ENCODE peak calls at places on chromosomes 5 and 9, in eight cellular contexts. L is adrenal gland; X is heart right ventricle; Z is effector memory CD4-positive, alpha-beta T cell; G is aorta; O is lung; T is cardiac muscle cell; D is fibroblast of lung. A is an unnamed sample. For H3K9me3, the result is how much of the 10 kb centered on the place peaks cover.

GRCh38 chr9:93576296-93577044 is at the start of gene PHF2:
- DNase-seq in O (no peak), D (no peak), L (no peak), Z (peak), G (no peak), X (no peak), T (peak), A (peak)

GRCh38 chr9:36939655-36940578 is 94.2 kb downstream of the PAX5 start:
- DNase-seq in O (no peak), G (no peak), X (no peak), D (no peak), T (no peak), L (no peak), Z (no peak), A (peak)

GRCh38 chr5:111454198-111454606 is 58.1 kb downstream of the STARD4 start:
- DNase-seq in Z (no peak), T (no peak), O (no peak), X (no peak), L (no peak), D (peak), G (no peak), A (no peak)

GRCh38 chr9:111661802-111662491 is 542 bp downstream of the GNG10 start:
- DNase-seq in G (peak), D (peak), O (peak), T (peak), X (peak), Z (peak), L (peak), A (peak)

GRCh38 chr9:92774274-92774673 is 9.6 kb upstream of the BICD2 start:
- DNase-seq in D (peak), Z (no peak), T (no peak), X (no peak), G (no peak), O (no peak), L (no peak), A (no peak)

GRCh38 chr5:98928802-98929122 is at the start of gene CHD1:
- DNase-seq in X (peak), T (peak), G (peak), D (peak), L (peak), O (peak), Z (peak), A (peak)

GRCh38 chr9:87676976-87677775 is 48.7 kb upstream of the CTSL start:
- DNase-seq in O (peak), L (peak), Z (no peak), D (peak), G (peak), T (no peak), X (peak), A (no peak)

GRCh38 chr5:171336486-171337206 is 27.6 kb downstream of the TLX3 start:
- DNase-seq in Z (no peak), T (peak), L (peak), D (peak), O (no peak), G (no peak), X (peak), A (peak)

GRCh38 chr9:86713456-86713855 is 233.8 kb downstream of the GAS1 start:
- DNase-seq in O (no peak), T (no peak), G (no peak), D (peak), X (no peak), Z (no peak), L (no peak), A (no peak)

GRCh38 chr9:15404171-15404570 is 18.5 kb upstream of the SNAPC3 start:
- DNase-seq in G (peak), O (no peak), Z (no peak), D (no peak), L (no peak), X (no peak), T (no peak), A (no peak)

GRCh38 chr9:18379073-18379811 is 94.7 kb upstream of the ADAMTSL1 start:
- DNase-seq in O (no peak), L (no peak), T (no peak), X (no peak), Z (no peak), D (peak), G (no peak), A (no peak)

GRCh38 chr9:81801190-81801589 is 111.8 kb upstream of the TLE1 start:
- DNase-seq in T (no peak), G (no peak), X (no peak), L (peak), O (no peak), D (peak), Z (no peak), A (no peak)

GRCh38 chr5:126354012-126354856 is 69.0 kb upstream of the GRAMD2B start:
- DNase-seq in Z (no peak), L (no peak), D (peak), T (peak), O (no peak), X (no peak), G (no peak), A (no peak)

GRCh38 chr5:34756781-34757624 is 82.0 kb upstream of the TTC23L start:
- DNase-seq in T (no peak), G (no peak), Z (no peak), D (peak), X (no peak), L (peak), O (no peak), A (no peak)

GRCh38 chr9:126631254-126631653 is 17.5 kb downstream of the LMX1B start:
- DNase-seq in O (no peak), L (no peak), X (no peak), Z (no peak), T (no peak), G (no peak), D (no peak), A (peak)

GRCh38 chr9:101311759-101312420 is 72.9 kb downstream of the BAAT start:
- DNase-seq in Z (no peak), T (peak), G (no peak), D (peak), X (peak), O (no peak), L (no peak), A (no peak)

GRCh38 chr5:170503970-170504525 is at the start of gene KCNIP1:
- DNase-seq in Z (no peak), D (peak), L (peak), O (no peak), X (no peak), T (peak), G (no peak), A (peak)

GRCh38 chr5:5589146-5589826 is 166.8 kb downstream of the ICE1 start:
- DNase-seq in G (no peak), T (peak), D (no peak), X (no peak), O (no peak), L (no peak), Z (no peak), A (no peak)

GRCh38 chr9:17005085-17005484 is 129.8 kb upstream of the CNTLN start:
- DNase-seq in T (peak), Z (no peak), D (peak), X (peak), O (no peak), L (peak), G (peak), A (peak)

GRCh38 chr5:57989378-57989777 is 470.5 kb downstream of the PLK2 start:
- DNase-seq in X (no peak), G (no peak), L (no peak), Z (no peak), D (peak), T (no peak), O (no peak), A (no peak)

GRCh38 chr9:126519660-126520425 is 93.9 kb upstream of the LMX1B start:
- DNase-seq in G (no peak), D (no peak), X (no peak), L (no peak), T (no peak), O (no peak), Z (no peak), A (peak)

GRCh38 chr5:23012842-23013241 is 159.7 kb upstream of the CDH12 start:
- DNase-seq in Z (no peak), O (no peak), D (no peak), G (no peak), X (no peak), L (no peak), T (no peak), A (no peak)

GRCh38 chr5:61397238-61397637 is 65.2 kb downstream of the ZSWIM6 start:
- DNase-seq in T (no peak), O (no peak), Z (no peak), L (no peak), D (no peak), X (no peak), G (no peak), A (no peak)

GRCh38 chr9:93059960-93060591 is 1.6 kb downstream of the SUSD3 start:
- DNase-seq in Z (no peak), L (no peak), X (no peak), G (no peak), O (no peak), T (no peak), D (no peak), A (peak)

GRCh38 chr5:44714871-44715580 is 93.7 kb upstream of the MRPS30 start:
- DNase-seq in O (no peak), T (no peak), Z (no peak), G (no peak), D (peak), L (no peak), X (no peak), A (no peak)

GRCh38 chr9:35335164-35335563 is 154.7 kb upstream of the RUSC2 start:
- DNase-seq in T (no peak), O (no peak), X (no peak), G (no peak), L (no peak), D (peak), Z (no peak), A (no peak)

GRCh38 chr5:176450077-176450476 is 1.9 kb downstream of the FAF2 start:
- DNase-seq in X (no peak), O (no peak), G (no peak), L (no peak), T (no peak), D (no peak), Z (no peak), A (no peak)
- H3K4me3 ChIP-seq in X (no peak), O (no peak), G (no peak), L (no peak), T (no peak), D (peak), Z (no peak), A (peak)

GRCh38 chr5:141363952-141364660 is at the start of gene PCDHGA5:
- DNase-seq in G (no peak), O (no peak), X (no peak), T (no peak), D (peak), Z (no peak), L (no peak), A (no peak)
- H3K9me3 ChIP-seq in G (under half), O (under half), X (under half), T (under half), D (under half), Z (under half), L (under half), A (under half)

DNA sequence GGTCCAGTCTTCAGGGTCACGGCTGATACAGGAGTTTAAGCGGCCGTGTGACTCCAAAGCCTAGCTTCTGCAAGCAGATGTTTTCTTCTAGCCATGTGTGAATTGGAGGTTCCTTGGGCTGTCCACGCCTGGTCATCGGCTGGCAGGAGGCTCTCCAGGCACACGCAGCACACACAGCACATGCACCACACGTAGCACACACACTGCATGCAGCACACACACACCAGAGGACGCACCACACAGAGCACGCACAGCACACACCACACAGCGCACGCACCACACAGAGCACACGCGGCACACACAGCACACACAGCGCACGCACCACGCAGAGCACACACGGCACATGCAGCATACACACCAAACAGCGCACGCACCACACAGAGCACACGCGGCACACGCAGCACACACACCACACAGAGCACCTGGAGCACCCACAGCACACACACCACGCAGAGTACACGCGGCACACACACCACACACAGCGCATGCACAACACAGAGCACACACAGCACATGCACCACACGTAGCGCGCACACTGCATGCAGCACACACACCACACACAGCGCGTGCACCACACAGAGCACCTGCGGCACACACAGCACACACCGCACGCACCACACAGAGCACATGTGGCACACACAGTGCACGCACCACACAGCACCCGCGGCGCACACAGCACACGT is 234.3 kb downstream of the FANCC start:
- DNase-seq in X (no peak), D (no peak), T (no peak), G (no peak), L (no peak), Z (no peak), O (no peak), A (no peak)
- H3K4me3 ChIP-seq in X (no peak), D (no peak), T (no peak), G (no peak), L (no peak), Z (no peak), O (no peak), A (no peak)

GRCh38 chr5:166532821-166533220 is 1758.6 kb upstream of the WWC1 start:
- DNase-seq in Z (no peak), G (no peak), T (no peak), O (no peak), X (no peak), D (no peak), L (no peak), A (no peak)

DNA sequence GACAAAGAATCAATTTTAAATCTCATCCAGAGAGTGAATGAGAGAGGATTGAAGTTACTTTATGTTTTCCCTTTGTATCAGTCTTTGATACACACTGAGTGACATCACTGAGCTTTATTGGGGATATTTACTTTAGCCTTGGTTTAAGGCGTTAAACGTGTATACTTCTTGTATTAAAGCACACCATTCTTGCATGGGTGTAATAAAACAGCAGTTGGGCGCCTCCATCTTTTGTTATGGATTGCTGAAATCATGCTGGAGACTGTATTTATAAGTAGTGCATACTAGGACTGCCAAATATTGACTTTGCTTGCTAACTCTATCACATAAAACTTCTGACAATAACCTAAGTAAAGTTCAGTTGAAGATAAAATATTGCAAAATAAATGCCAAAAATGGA is 1755.8 kb upstream of the WWC1 start:
- DNase-seq in X (no peak), L (no peak), D (no peak), T (no peak), Z (no peak), O (no peak), G (no peak), A (no peak)
- H3K9me3 ChIP-seq in X (under half), L (under half), D (under half), T (under half), Z (under half), O (under half), G (under half), A (under half)

A was measured in endodermal cell.